ENCODE peak calls at places on chromosome 2, in seven cellular contexts. M, S, K, Y, B, F and D are unnamed samples.

GRCh38 chr2:146523218-146523617 is 1321.6 kb upstream of the ACVR2A start:
- DNase-seq in B (no peak), K (no peak), S (no peak), F (no peak), M (no peak), Y (no peak), D (no peak)

GRCh38 chr2:191691016-191691725 is 13.2 kb downstream of the NABP1 start:
- DNase-seq in F (peak; percentile 39), Y (no peak), B (no peak), K (peak; percentile 9), S (peak; percentile 34), M (no peak), D (no peak)

GRCh38 chr2:147033046-147033445 is 811.8 kb upstream of the ACVR2A start:
- DNase-seq in M (no peak), F (no peak), B (no peak), S (no peak), K (no peak), Y (no peak), D (no peak)

GRCh38 chr2:160109939-160110673 is 47.7 kb upstream of the PLA2R1 start:
- DNase-seq in K (peak; percentile 55), B (peak; percentile 71), M (peak; percentile 9), Y (peak; percentile 21), S (peak; percentile 37), F (peak; percentile 43), D (peak; percentile 56)

GRCh38 chr2:64263315-64263714 is 119.1 kb upstream of the PELI1 start:
- DNase-seq in K (no peak), F (no peak), M (no peak), S (no peak), Y (no peak), B (no peak), D (no peak)

GRCh38 chr2:45119855-45120254 is 110.6 kb upstream of the SIX2 start:
- DNase-seq in M (no peak), F (no peak), S (no peak), K (no peak), Y (no peak), B (no peak), D (no peak)

GRCh38 chr2:54577944-54578667 is 122.0 kb downstream of the SPTBN1 start:
- DNase-seq in K (no peak), B (no peak), M (no peak), S (no peak), Y (no peak), F (no peak), D (no peak)

GRCh38 chr2:111200333-111200879 is 79.7 kb downstream of the BCL2L11 start:
- DNase-seq in Y (no peak), M (no peak), K (no peak), B (no peak), S (no peak), F (no peak), D (peak; percentile 37)

GRCh38 chr2:73993799-73994543 is 9.3 kb downstream of the TET3 start:
- DNase-seq in M (no peak), B (no peak), S (no peak), Y (no peak), K (no peak), F (no peak), D (no peak)

GRCh38 chr2:192148620-192149321 is 46.0 kb downstream of the TMEFF2 start:
- DNase-seq in M (no peak), S (no peak), Y (no peak), K (no peak), F (no peak), B (no peak), D (no peak)

GRCh38 chr2:237904806-237905599 is 45.6 kb downstream of the RAMP1 start:
- DNase-seq in K (no peak), F (peak; percentile 15), S (no peak), Y (no peak), M (no peak), B (peak; percentile 89), D (no peak)